ENCODE peak calls at places on chromosomes 1 and 21, in seven cellular contexts. S is CD8-positive, alpha-beta memory T cell; P is lower lobe of right lung; N is tibial artery; H is heart right ventricle; K is stomach; R is fibroblast of lung. L is an unnamed sample.

GRCh38 chr21:32887026-32887425 is 115.5 kb upstream of the PAXBP1 start:
- DNase-seq in S (no peak), P (no peak), N (no peak), H (no peak), K (no peak), R (no peak), L (no peak)

GRCh38 chr1:205596876-205597275 is 34.9 kb downstream of the ELK4 start:
- DNase-seq in S (no peak), P (no peak), N (no peak), H (no peak), K (no peak), R (no peak), L (no peak)

GRCh38 chr1:46614604-46614984 is 2.0 kb downstream of the MOB3C start:
- DNase-seq in S (no peak), P (no peak), N (no peak), H (no peak), K (no peak), R (no peak), L (no peak)

GRCh38 chr1:17588048-17588781 is 48.7 kb downstream of the ARHGEF10L start:
- DNase-seq in S (no peak), P (peak; percentile 61), N (peak; percentile 94), H (peak; percentile 76), K (peak; percentile 85), R (peak; percentile 74), L (no peak)

GRCh38 chr1:18752409-18752808 is 107.1 kb downstream of the TAS1R2 start:
- DNase-seq in S (no peak), P (no peak), N (no peak), H (no peak), K (no peak), R (no peak), L (no peak)

GRCh38 chr1:90719321-90720136 is 2.4 kb upstream of the BARHL2 start:
- DNase-seq in S (no peak), P (no peak), N (no peak), H (no peak), K (no peak), R (no peak), L (no peak)

GRCh38 chr1:13587256-13588030 is 3.8 kb downstream of the PDPN start:
- DNase-seq in S (no peak), P (no peak), N (peak; percentile 54), H (no peak), K (no peak), R (peak; percentile 69), L (no peak)

GRCh38 chr21:33441489-33442477 is 38.0 kb downstream of the TMEM50B start:
- DNase-seq in S (no peak), P (peak; percentile 68), N (peak; percentile 78), H (peak; percentile 37), K (no peak), R (peak; percentile 74), L (no peak)

GRCh38 chr1:238199325-238199724 is 308.6 kb upstream of the ZP4 start:
- DNase-seq in S (no peak), P (no peak), N (no peak), H (no peak), K (no peak), R (no peak), L (no peak)

GRCh38 chr1:247885011-247885410 is 10.4 kb upstream of the OR2W3 start:
- DNase-seq in S (no peak), P (no peak), N (no peak), H (no peak), K (no peak), R (no peak), L (no peak)

DNA sequence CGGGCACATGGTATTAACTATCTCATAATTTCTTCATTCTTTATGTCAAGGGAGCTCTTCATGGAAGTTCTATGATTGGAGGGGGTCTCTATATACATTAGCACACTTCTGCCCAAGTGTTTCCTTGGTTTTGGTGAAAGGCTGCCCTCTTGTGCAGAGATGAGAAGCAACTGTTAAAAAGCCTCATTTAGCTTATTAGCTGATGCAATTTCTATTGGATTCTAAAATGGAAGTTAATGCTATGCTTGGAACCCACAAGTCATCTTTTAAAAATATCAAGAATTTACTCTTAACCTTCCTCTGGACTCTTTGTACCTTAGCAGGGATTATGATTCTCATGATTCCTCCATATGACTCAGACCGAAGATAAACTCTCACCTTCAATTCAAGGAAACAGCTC is 328.9 kb downstream of the PTBP2 start:
- DNase-seq in S (no peak), P (no peak), N (no peak), H (no peak), K (no peak), R (peak; percentile 56), L (no peak)
- H3K9me3 ChIP-seq in S (no peaks in the 10 kb centered on the region), P (peaks cover 4% of the 10 kb centered on the region), N (no peaks in the 10 kb centered on the region), H (no peaks in the 10 kb centered on the region), K (no peaks in the 10 kb centered on the region), R (no peaks in the 10 kb centered on the region), L (no peaks in the 10 kb centered on the region)

GRCh38 chr1:203700901-203701300 is 64.1 kb upstream of the LAX1 start:
- DNase-seq in S (no peak), P (no peak), N (no peak), H (no peak), K (no peak), R (no peak), L (no peak)

GRCh38 chr1:203702130-203702577 is 62.8 kb upstream of the LAX1 start:
- DNase-seq in S (peak; percentile 64), P (no peak), N (no peak), H (no peak), K (peak; percentile 58), R (peak; percentile 12), L (peak; percentile 53)

GRCh38 chr1:203704120-203704519 is 60.9 kb upstream of the LAX1 start:
- DNase-seq in S (no peak), P (no peak), N (no peak), H (no peak), K (no peak), R (no peak), L (no peak)

GRCh38 chr1:203701606-203702005 is 63.4 kb upstream of the LAX1 start:
- DNase-seq in S (no peak), P (no peak), N (no peak), H (no peak), K (no peak), R (no peak), L (no peak)

GRCh38 chr1:203703586-203703985 is 61.4 kb upstream of the LAX1 start:
- DNase-seq in S (no peak), P (no peak), N (no peak), H (no peak), K (no peak), R (no peak), L (no peak)
- H3K9me3 ChIP-seq in S (no peaks in the 10 kb centered on the region), P (no peaks in the 10 kb centered on the region), N (no peaks in the 10 kb centered on the region), H (no peaks in the 10 kb centered on the region), K (no peaks in the 10 kb centered on the region), R (no peaks in the 10 kb centered on the region), L (no peaks in the 10 kb centered on the region)

GRCh38 chr1:167325151-167325550 is 104.5 kb downstream of the POU2F1 start:
- DNase-seq in S (no peak), P (no peak), N (no peak), H (no peak), K (no peak), R (no peak), L (no peak)
- H3K9me3 ChIP-seq in S (peaks cover 24% of the 10 kb centered on the region), P (peaks cover 43% of the 10 kb centered on the region), N (peaks cover 29% of the 10 kb centered on the region), H (peaks cover 11% of the 10 kb centered on the region), K (peaks cover 21% of the 10 kb centered on the region), R (no peaks in the 10 kb centered on the region), L (peaks cover 10% of the 10 kb centered on the region)

GRCh38 chr1:150263549-150263948 is 5.3 kb downstream of the APH1A start:
- DNase-seq in S (no peak), P (no peak), N (peak; percentile 50), H (no peak), K (no peak), R (no peak), L (no peak)
- H3K9me3 ChIP-seq in S (no peaks in the 10 kb centered on the region), P (no peaks in the 10 kb centered on the region), N (no peaks in the 10 kb centered on the region), H (no peaks in the 10 kb centered on the region), K (no peaks in the 10 kb centered on the region), R (no peaks in the 10 kb centered on the region), L (no peaks in the 10 kb centered on the region)

DNA sequence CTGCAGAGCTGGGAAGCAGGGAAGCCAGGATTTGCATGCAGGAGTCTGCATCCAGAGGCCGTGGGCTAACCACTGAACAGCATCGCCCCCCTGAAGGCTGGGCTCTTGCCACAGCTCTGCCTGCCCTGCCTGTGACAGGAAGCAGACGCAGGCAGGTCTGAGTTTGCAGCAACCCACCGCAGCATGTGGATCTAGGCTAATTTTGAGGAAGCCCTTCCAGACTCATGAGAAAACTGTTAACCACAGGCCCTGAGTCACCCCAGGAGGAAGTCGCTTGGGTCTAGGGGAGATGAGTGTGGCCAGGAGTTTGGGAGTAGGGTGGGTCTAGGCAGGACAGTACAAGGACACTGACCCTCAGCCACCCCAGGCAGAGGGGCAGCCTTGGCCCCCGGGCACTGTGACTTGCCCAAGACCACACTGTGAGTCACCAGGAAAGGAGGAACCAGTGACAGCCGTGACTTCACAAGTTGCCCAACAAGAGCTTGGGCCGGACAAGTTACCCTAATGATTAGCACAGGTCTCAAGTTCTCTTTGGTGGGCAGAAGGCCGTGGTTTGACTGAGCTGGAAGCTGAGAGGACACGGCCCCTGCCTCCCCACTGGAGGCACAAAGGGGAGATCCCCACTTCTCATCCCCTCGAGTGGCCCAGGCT is 904 bp downstream of the LAPTM5 start:
- DNase-seq in S (peak; percentile 78), P (peak; percentile 89), N (peak; percentile 86), H (peak; percentile 49), K (peak; percentile 58), R (peak; percentile 96), L (peak; percentile 47)
- H3K9me3 ChIP-seq in S (no peaks in the 10 kb centered on the region), P (no peaks in the 10 kb centered on the region), N (no peaks in the 10 kb centered on the region), H (no peaks in the 10 kb centered on the region), K (no peaks in the 10 kb centered on the region), R (no peaks in the 10 kb centered on the region), L (no peaks in the 10 kb centered on the region)

GRCh38 chr1:156384007-156384406 is 15.0 kb downstream of the RHBG start:
- DNase-seq in S (no peak), P (no peak), N (no peak), H (no peak), K (no peak), R (no peak), L (no peak)
- H3K9me3 ChIP-seq in S (no peaks in the 10 kb centered on the region), P (no peaks in the 10 kb centered on the region), N (no peaks in the 10 kb centered on the region), H (no peaks in the 10 kb centered on the region), K (no peaks in the 10 kb centered on the region), R (no peaks in the 10 kb centered on the region), L (no peaks in the 10 kb centered on the region)

DNA sequence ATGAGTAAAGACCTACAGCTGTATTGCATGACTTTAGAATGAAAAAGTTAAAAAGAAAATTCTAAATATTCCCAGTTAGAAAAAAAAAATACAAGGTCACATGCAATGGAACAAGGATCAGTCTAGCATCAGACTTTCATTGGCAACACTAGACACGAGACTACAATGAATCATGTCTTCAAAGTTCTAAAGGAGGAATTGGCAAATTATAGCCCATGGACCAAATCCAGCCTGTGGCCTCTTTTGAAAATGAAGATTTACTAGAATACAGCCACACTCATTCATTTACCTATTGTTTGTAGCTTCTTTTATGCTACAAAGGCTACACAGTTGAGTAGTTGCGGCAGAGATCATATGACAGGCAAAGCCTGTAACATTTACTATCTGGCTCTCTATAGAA is 71.5 kb downstream of the MRPL39 start:
- DNase-seq in S (no peak), P (no peak), N (no peak), H (no peak), K (no peak), R (no peak), L (no peak)
- H3K9me3 ChIP-seq in S (no peaks in the 10 kb centered on the region), P (peaks cover 16% of the 10 kb centered on the region), N (no peaks in the 10 kb centered on the region), H (no peaks in the 10 kb centered on the region), K (no peaks in the 10 kb centered on the region), R (no peaks in the 10 kb centered on the region), L (no peaks in the 10 kb centered on the region)

DNA sequence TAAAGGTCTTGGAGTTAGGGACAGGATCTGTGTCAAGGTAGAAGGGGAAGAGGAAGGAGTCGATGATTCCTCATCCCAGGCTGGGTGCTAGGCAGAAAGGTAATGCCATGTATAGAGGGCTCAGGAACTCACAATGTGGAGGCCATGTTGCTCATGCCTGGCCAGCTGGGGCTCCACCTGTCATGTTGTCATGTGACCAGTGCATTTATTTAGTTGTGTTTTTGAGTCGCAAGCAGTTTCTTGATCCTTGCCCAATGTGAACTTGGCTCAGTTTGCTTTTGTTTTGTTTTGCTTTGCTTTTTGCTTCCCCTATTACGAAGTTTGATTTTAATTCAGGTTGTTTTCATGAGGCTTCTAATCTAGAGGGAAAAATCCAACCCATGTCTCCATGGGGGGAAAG is 5.7 kb downstream of the CASQ2 start:
- DNase-seq in S (no peak), P (no peak), N (no peak), H (no peak), K (no peak), R (no peak), L (no peak)
- H3K9me3 ChIP-seq in S (no peaks in the 10 kb centered on the region), P (no peaks in the 10 kb centered on the region), N (no peaks in the 10 kb centered on the region), H (no peaks in the 10 kb centered on the region), K (no peaks in the 10 kb centered on the region), R (no peaks in the 10 kb centered on the region), L (no peaks in the 10 kb centered on the region)